ENCODE peak calls at places on chromosomes 6 and 20, in eight cellular contexts. V is NCI-H446 treated with DMSO at 0.1 percent for 48 hours; L is activated naive CD8-positive, alpha-beta T cell treated with anti-CD3 and anti-CD28 coated beads, Interleukin-2, amount 50 U/mL, for 24 hours; R is T-helper 9 cell; Y is heart right ventricle; Q is stimulated activated CD4-positive, alpha-beta T cell treated with anti-CD3 and anti-CD28 coated beads, Interleukin-1b, Interleukin-23, amount 100 ng/mL, for 1 hour; K is HS-5; T is Kasumi-1. E is an unnamed sample.

GRCh38 chr20:24915892-24916291 is 33.2 kb upstream of the CST7 start:
- DNase-seq in V (no peak), L (no peak), R (no peak), Y (no peak), Q (no peak), K (no peak), T (no peak), E (no peak)

GRCh38 chr20:23856226-23856625 is 23.3 kb downstream of the CST5 start:
- DNase-seq in V (no peak), L (no peak), R (no peak), Y (no peak), Q (no peak), K (no peak), T (no peak), E (no peak)

GRCh38 chr6:11618533-11618932 is 81.0 kb downstream of the TMEM170B start:
- DNase-seq in V (no peak), L (no peak), R (no peak), Y (no peak), Q (no peak), K (no peak), T (peak), E (peak)

GRCh38 chr6:111662794-111663231 is 57.1 kb upstream of the TRAF3IP2 start:
- DNase-seq in V (no peak), L (no peak), R (no peak), Y (no peak), Q (no peak), K (no peak), T (peak), E (peak)

GRCh38 chr6:47094351-47094925 is 52.3 kb upstream of the ADGRF1 start:
- DNase-seq in V (no peak), L (no peak), R (no peak), Y (no peak), Q (no peak), K (no peak), T (no peak), E (no peak)

GRCh38 chr20:17693534-17694001 is 6.2 kb upstream of the BANF2 start:
- DNase-seq in V (no peak), L (no peak), R (no peak), Y (no peak), Q (no peak), K (no peak), T (no peak), E (no peak)

GRCh38 chr6:137657351-137657911 is 163.2 kb upstream of the OLIG3 start:
- DNase-seq in V (no peak), L (no peak), R (no peak), Y (no peak), Q (no peak), K (no peak), T (no peak), E (no peak)

GRCh38 chr6:74713941-74714340 is 491.9 kb downstream of the COL12A1 start:
- DNase-seq in V (no peak), L (no peak), R (no peak), Y (no peak), Q (no peak), K (no peak), T (no peak), E (no peak)

GRCh38 chr6:14328163-14328562 is 210.6 kb downstream of the CD83 start:
- DNase-seq in V (no peak), L (no peak), R (no peak), Y (no peak), Q (no peak), K (no peak), T (no peak), E (no peak)